ENCODE peak calls at places on chromosomes 16 and 17, in four cellular contexts. D, W, N and Q are unnamed samples.

GRCh38 chr17:50533185-50533584 is 650 bp downstream of the EPN3 start:
- DNase-seq in D (no peak), W (no peak), N (no peak), Q (no peak)

GRCh38 chr17:44672479-44673093 is 16.3 kb downstream of the MEIOC start:
- DNase-seq in D (no peak), W (no peak), N (no peak), Q (no peak)

GRCh38 chr17:50837980-50838954 is 2.9 kb downstream of the WFIKKN2 start:
- DNase-seq in D (no peak), W (no peak), N (no peak), Q (no peak)

GRCh38 chr17:21418446-21419298 is 42.5 kb downstream of the KCNJ12 start:
- DNase-seq in D (no peak), W (no peak), N (no peak), Q (no peak)

GRCh38 chr17:40598928-40599627 is 33.8 kb upstream of the CCR7 start:
- DNase-seq in D (no peak), W (peak; percentile 41), N (no peak), Q (peak; percentile 71)

GRCh38 chr16:828891-829290 is 28.4 kb upstream of the GNG13 start:
- DNase-seq in D (no peak), W (no peak), N (no peak), Q (no peak)

GRCh38 chr16:73025506-73026131 is 22.3 kb downstream of the ZFHX3 start:
- DNase-seq in D (no peak), W (no peak), N (no peak), Q (no peak)

GRCh38 chr16:19520861-19521331 is 1.0 kb downstream of the GDE1 start:
- DNase-seq in D (no peak), W (peak; percentile 73), N (peak; percentile 34), Q (no peak)

GRCh38 chr16:53829186-53829747 is 125.3 kb downstream of the FTO start:
- DNase-seq in D (no peak), W (no peak), N (no peak), Q (no peak)

GRCh38 chr16:88922114-88922825 is 54.7 kb downstream of the CBFA2T3 start:
- DNase-seq in D (peak; percentile 80), W (peak; percentile 67), N (peak; percentile 67), Q (peak; percentile 88)

GRCh38 chr16:75506567-75506966 is 11.3 kb upstream of the CHST6 start:
- DNase-seq in D (no peak), W (peak; percentile 55), N (no peak), Q (no peak)

GRCh38 chr16:57159447-57159846 is 26.4 kb downstream of the PSME3IP1 start:
- DNase-seq in D (no peak), W (no peak), N (no peak), Q (no peak)

GRCh38 chr17:59769891-59770290 is 62.4 kb downstream of the VMP1 start:
- DNase-seq in D (no peak), W (no peak), N (no peak), Q (no peak)

GRCh38 chr17:79970576-79971068 is 65.0 kb downstream of the TBC1D16 start:
- DNase-seq in D (no peak), W (peak; percentile 50), N (peak; percentile 57), Q (no peak)

GRCh38 chr16:89669755-89670154 is 12.1 kb downstream of the SPATA33 start:
- DNase-seq in D (no peak), W (no peak), N (no peak), Q (no peak)

GRCh38 chr17:17816831-17817551 is 19.8 kb downstream of the SREBF1 start:
- DNase-seq in D (no peak), W (no peak), N (no peak), Q (no peak)

GRCh38 chr16:64751906-64752305 is 370.0 kb downstream of the CDH11 start:
- DNase-seq in D (no peak), W (no peak), N (no peak), Q (no peak)

GRCh38 chr17:65359016-65359415 is 202.4 kb downstream of the AXIN2 start:
- DNase-seq in D (no peak), W (no peak), N (no peak), Q (no peak)

GRCh38 chr17:37848690-37849616 is 75.3 kb upstream of the TBC1D3K start:
- DNase-seq in D (no peak), W (no peak), N (no peak), Q (no peak)

GRCh38 chr16:47643610-47644009 is 182.5 kb downstream of the PHKB start:
- DNase-seq in D (no peak), W (no peak), N (no peak), Q (no peak)

GRCh38 chr16:75420987-75421819 is 12.1 kb downstream of the CFDP1 start:
- DNase-seq in D (peak; percentile 35), W (peak; percentile 82), N (peak; percentile 70), Q (peak; percentile 86)

GRCh38 chr17:43669971-43670644 is 8.4 kb upstream of the MEOX1 start:
- DNase-seq in D (no peak), W (peak; percentile 62), N (peak; percentile 32), Q (no peak)

GRCh38 chr17:19019041-19019941 is 14.7 kb upstream of the FAM83G start:
- DNase-seq in D (no peak), W (no peak), N (no peak), Q (peak; percentile 75)

GRCh38 chr17:10757067-10757466 is 27.2 kb upstream of the TMEM220 start:
- DNase-seq in D (no peak), W (no peak), N (peak; percentile 95), Q (no peak)

GRCh38 chr16:87324411-87325275 is 7.5 kb upstream of the C16orf95 start:
- DNase-seq in D (no peak), W (peak; percentile 30), N (no peak), Q (peak; percentile 84)

GRCh38 chr17:43661699-43662431 is at the start of gene MEOX1:
- DNase-seq in D (no peak), W (no peak), N (no peak), Q (no peak)

GRCh38 chr17:36657763-36658490 is 56.5 kb downstream of the MRM1 start:
- DNase-seq in D (no peak), W (peak; percentile 48), N (peak; percentile 30), Q (no peak)

GRCh38 chr16:84406006-84406963 is 37.9 kb downstream of the ATP2C2 start:
- DNase-seq in D (no peak), W (no peak), N (no peak), Q (no peak)

GRCh38 chr16:252366-253337 is 18.0 kb downstream of the FAM234A start:
- DNase-seq in D (no peak), W (peak; percentile 72), N (no peak), Q (no peak)

GRCh38 chr17:48215583-48216139 is 108.1 kb downstream of the SNX11 start:
- DNase-seq in D (no peak), W (peak; percentile 11), N (no peak), Q (no peak)
- TF ChIP-seq CTCF in D (peak; percentile 42), W (peak; percentile 52), N (no peak), Q (peak; percentile 10)

GRCh38 chr17:78176548-78177025 is 8.2 kb downstream of the SYNGR2 start:
- DNase-seq in D (peak; percentile 73), W (peak; percentile 83), N (peak; percentile 84), Q (peak; percentile 96)
- TF ChIP-seq POLR2AphosphoS5 in D (peak; percentile 43), W (peak; percentile 37), N (peak; percentile 13), Q (peak; percentile 82)

GRCh38 chr16:66359012-66359411 is 7.5 kb upstream of the CDH5 start:
- DNase-seq in D (no peak), W (no peak), N (no peak), Q (peak; percentile 44)

GRCh38 chr16:66359811-66360608 is 6.5 kb upstream of the CDH5 start:
- DNase-seq in D (no peak), W (no peak), N (no peak), Q (no peak)

GRCh38 chr16:66358231-66358630 is 8.3 kb upstream of the CDH5 start:
- DNase-seq in D (no peak), W (no peak), N (no peak), Q (peak; percentile 7)

GRCh38 chr16:66355526-66355925 is 11.0 kb upstream of the CDH5 start:
- DNase-seq in D (no peak), W (no peak), N (no peak), Q (no peak)

GRCh38 chr16:66357523-66357928 is 9.0 kb upstream of the CDH5 start:
- DNase-seq in D (peak; percentile 36), W (peak; percentile 41), N (peak; percentile 43), Q (no peak)
- TF ChIP-seq CTCF in D (peak; percentile 50), W (peak; percentile 70), N (peak; percentile 55), Q (peak; percentile 65)

GRCh38 chr16:2842340-2843000 is 12.4 kb downstream of the ZG16B start:
- DNase-seq in D (no peak), W (peak; percentile 52), N (peak; percentile 50), Q (peak; percentile 89)

GRCh38 chr16:2848933-2849332 is 9.0 kb downstream of the PRSS22 start:
- DNase-seq in D (no peak), W (no peak), N (no peak), Q (peak; percentile 12)

GRCh38 chr16:2845116-2845515 is 12.9 kb downstream of the PRSS22 start:
- DNase-seq in D (no peak), W (no peak), N (no peak), Q (no peak)

GRCh38 chr16:2843526-2843925 is 13.4 kb downstream of the ZG16B start:
- DNase-seq in D (no peak), W (no peak), N (no peak), Q (peak; percentile 52)

GRCh38 chr16:2846511-2847310 is 11.3 kb downstream of the PRSS22 start:
- DNase-seq in D (no peak), W (no peak), N (no peak), Q (peak; percentile 36)
- TF ChIP-seq POLR2AphosphoS5 in D (no peak), W (no peak), N (no peak), Q (no peak)

GRCh38 chr16:3664187-3664896 is 9.9 kb downstream of the DNASE1 start:
- DNase-seq in D (no peak), W (no peak), N (no peak), Q (no peak)

GRCh38 chr16:3668626-3669025 is 14.1 kb downstream of the DNASE1 start:
- DNase-seq in D (no peak), W (no peak), N (no peak), Q (no peak)

GRCh38 chr16:3669067-3669466 is 14.6 kb downstream of the DNASE1 start:
- DNase-seq in D (no peak), W (no peak), N (no peak), Q (no peak)

GRCh38 chr16:3662601-3663000 is 8.1 kb downstream of the DNASE1 start:
- DNase-seq in D (no peak), W (no peak), N (no peak), Q (no peak)

GRCh38 chr16:3665508-3665907 is 11.0 kb downstream of the DNASE1 start:
- DNase-seq in D (no peak), W (no peak), N (no peak), Q (no peak)
- TF ChIP-seq CTCF in D (no peak), W (no peak), N (no peak), Q (no peak)